ENCODE peak calls at places on chromosomes 13 and 19, in four cellular contexts. L is T-helper 1 cell, B is astrocyte of the spinal cord, E is NCI-H187. C is an unnamed sample.

GRCh38 chr13:99614465-99614885 is 113.2 kb downstream of the TM9SF2 start:
- DNase-seq in L (no peak), E (no peak), B (no peak), C (no peak)

GRCh38 chr19:6264077-6264445 is 15.7 kb downstream of the MLLT1 start:
- DNase-seq in E (no peak), L (no peak), B (peak; percentile 45), C (peak; percentile 62)

GRCh38 chr13:46799139-46799538 is 2.2 kb upstream of the ESD start:
- DNase-seq in B (no peak), E (no peak), L (no peak), C (no peak)

GRCh38 chr13:26254583-26255102 is 714 bp downstream of the CDK8 start:
- DNase-seq in E (peak; percentile 7), B (peak; percentile 39), L (peak; percentile 38), C (peak; percentile 51)

GRCh38 chr19:28785961-28786360 is 427.0 kb downstream of the UQCRFS1 start:
- DNase-seq in B (no peak), E (no peak), L (no peak), C (no peak)

GRCh38 chr13:29676941-29677452 is 81.5 kb upstream of the SLC7A1 start:
- DNase-seq in L (no peak), E (no peak), B (peak; percentile 2), C (no peak)

GRCh38 chr19:13044160-13044853 is 49.0 kb downstream of the NFIX start:
- DNase-seq in L (no peak), B (peak; percentile 73), E (no peak), C (peak; percentile 92)

GRCh38 chr13:30551194-30551593 is 66.5 kb upstream of the USPL1 start:
- DNase-seq in B (peak; percentile 18), L (no peak), E (no peak), C (peak; percentile 47)

GRCh38 chr13:97125051-97125809 is 96.9 kb upstream of the MBNL2 start:
- DNase-seq in L (no peak), E (peak; percentile 60), B (peak; percentile 82), C (peak; percentile 92)

GRCh38 chr13:47499358-47500150 is 501.5 kb downstream of the SUCLA2 start:
- DNase-seq in E (no peak), B (peak; percentile 92), L (no peak), C (peak; percentile 96)

GRCh38 chr13:111251646-111252448 is 68.6 kb upstream of the TEX29 start:
- DNase-seq in E (peak; percentile 18), B (no peak), L (no peak), C (no peak)

GRCh38 chr13:27659466-27659865 is 37.8 kb downstream of the POLR1D start:
- DNase-seq in E (no peak), L (no peak), B (no peak), C (no peak)

GRCh38 chr19:45885556-45886426 is at the start of gene IRF2BP1:
- DNase-seq in L (peak; percentile 87), B (peak; percentile 95), E (peak; percentile 83), C (peak; percentile 93)

GRCh38 chr19:43594710-43595604 is 977 bp downstream of the IRGQ start:
- DNase-seq in B (peak; percentile 63), E (no peak), L (peak; percentile 59), C (peak; percentile 56)

C was measured in fibroblast of lung.